ENCODE peak calls at places on chromosomes 4 and X, in five cellular contexts. A, G, W, D and T are unnamed samples.

GRCh38 chrX:51496501-51497291 is at the start of gene NUDT11:
- DNase-seq in A (peak; percentile 18), G (peak; percentile 75), W (peak; percentile 63), D (no peak), T (peak; percentile 41)

GRCh38 chr4:14924945-14925344 is 77.3 kb upstream of the CPEB2 start:
- DNase-seq in A (no peak), G (no peak), W (peak; percentile 46), D (no peak), T (no peak)

GRCh38 chr4:103786593-103786992 is 66.8 kb upstream of the TACR3 start:
- DNase-seq in A (no peak), G (no peak), W (no peak), D (no peak), T (no peak)

GRCh38 chr4:26458104-26458503 is 32.2 kb downstream of the CCKAR start:
- DNase-seq in A (no peak), G (no peak), W (no peak), D (no peak), T (no peak)

GRCh38 chr4:1375761-1376322 is 28.8 kb downstream of the UVSSA start:
- DNase-seq in A (no peak), G (no peak), W (no peak), D (no peak), T (no peak)

GRCh38 chr4:183807420-183808101 is 97.5 kb upstream of the STOX2 start:
- DNase-seq in A (no peak), G (no peak), W (no peak), D (no peak), T (no peak)

GRCh38 chr4:2354127-2354526 is 64.3 kb downstream of the ZFYVE28 start:
- DNase-seq in A (no peak), G (peak; percentile 54), W (no peak), D (no peak), T (no peak)

GRCh38 chr4:173522160-173522873 is 7.7 kb downstream of the HAND2 start:
- DNase-seq in A (no peak), G (peak; percentile 94), W (no peak), D (peak; percentile 59), T (no peak)

GRCh38 chrX:31609130-31609529 is 537.3 kb upstream of the FTHL17 start:
- DNase-seq in A (no peak), G (no peak), W (no peak), D (no peak), T (no peak)

GRCh38 chrX:146907391-146908240 is 93.1 kb upstream of the CXorf51A start:
- DNase-seq in A (no peak), G (no peak), W (no peak), D (no peak), T (no peak)

GRCh38 chr4:24747234-24747975 is 48.0 kb upstream of the SOD3 start:
- DNase-seq in A (no peak), G (no peak), W (no peak), D (no peak), T (no peak)

GRCh38 chrX:54223581-54223980 is 40.5 kb upstream of the FAM120C start:
- DNase-seq in A (no peak), G (no peak), W (no peak), D (no peak), T (no peak)

GRCh38 chr4:8821151-8821950 is 50.3 kb downstream of the HMX1 start:
- DNase-seq in A (no peak), G (peak; percentile 47), W (no peak), D (peak; percentile 6), T (no peak)

GRCh38 chr4:85929926-85930325 is 429.9 kb downstream of the MAPK10 start:
- DNase-seq in A (no peak), G (no peak), W (peak; percentile 35), D (no peak), T (no peak)

GRCh38 chr4:43331226-43332078 is 438.9 kb downstream of the GRXCR1 start:
- DNase-seq in A (no peak), G (no peak), W (no peak), D (no peak), T (no peak)

GRCh38 chr4:80006935-80007744 is 65.9 kb downstream of the ANTXR2 start:
- DNase-seq in A (no peak), G (no peak), W (no peak), D (no peak), T (no peak)

GRCh38 chrX:139851730-139852129 is 81.1 kb downstream of the ATP11C start:
- DNase-seq in A (no peak), G (no peak), W (no peak), D (no peak), T (no peak)

GRCh38 chr4:148030486-148030885 is 298.6 kb downstream of the ARHGAP10 start:
- DNase-seq in A (no peak), G (no peak), W (no peak), D (no peak), T (no peak)

GRCh38 chr4:169092889-169093522 is 83.0 kb upstream of the CBR4 start:
- DNase-seq in A (no peak), G (no peak), W (peak; percentile 23), D (no peak), T (no peak)

DNA sequence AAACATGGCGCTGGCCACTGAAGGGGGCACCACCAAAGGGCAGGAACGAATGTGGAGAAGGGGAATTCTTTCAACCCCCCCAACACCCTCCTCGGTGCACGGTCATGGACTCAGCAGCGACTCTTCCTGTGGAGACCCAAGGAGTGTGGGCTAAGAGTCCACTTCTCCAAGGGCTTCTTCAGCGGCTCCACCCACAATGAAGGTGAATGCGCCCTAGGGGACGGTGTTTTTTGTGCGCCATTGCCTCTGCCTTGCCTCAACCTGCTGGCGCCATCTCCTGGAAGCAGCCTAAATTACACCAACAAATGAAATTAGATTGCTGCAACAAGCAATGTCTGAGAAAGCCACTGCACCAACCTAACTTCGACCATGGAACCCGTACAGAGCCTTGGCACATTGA is 169.2 kb upstream of the MAGEB18 start:
- DNase-seq in A (peak; percentile 2), G (no peak), W (peak; percentile 26), D (no peak), T (peak; percentile 1)
- TF ChIP-seq CTCF in A (peak; percentile 23), G (no peak), W (peak; percentile 23), D (no peak), T (no peak)

GRCh38 chr4:115353370-115353769 is 239.9 kb upstream of the NDST4 start:
- DNase-seq in A (no peak), G (no peak), W (no peak), D (no peak), T (no peak)
- TF ChIP-seq CTCF in A (no peak), G (no peak), W (no peak), D (no peak), T (no peak)

DNA sequence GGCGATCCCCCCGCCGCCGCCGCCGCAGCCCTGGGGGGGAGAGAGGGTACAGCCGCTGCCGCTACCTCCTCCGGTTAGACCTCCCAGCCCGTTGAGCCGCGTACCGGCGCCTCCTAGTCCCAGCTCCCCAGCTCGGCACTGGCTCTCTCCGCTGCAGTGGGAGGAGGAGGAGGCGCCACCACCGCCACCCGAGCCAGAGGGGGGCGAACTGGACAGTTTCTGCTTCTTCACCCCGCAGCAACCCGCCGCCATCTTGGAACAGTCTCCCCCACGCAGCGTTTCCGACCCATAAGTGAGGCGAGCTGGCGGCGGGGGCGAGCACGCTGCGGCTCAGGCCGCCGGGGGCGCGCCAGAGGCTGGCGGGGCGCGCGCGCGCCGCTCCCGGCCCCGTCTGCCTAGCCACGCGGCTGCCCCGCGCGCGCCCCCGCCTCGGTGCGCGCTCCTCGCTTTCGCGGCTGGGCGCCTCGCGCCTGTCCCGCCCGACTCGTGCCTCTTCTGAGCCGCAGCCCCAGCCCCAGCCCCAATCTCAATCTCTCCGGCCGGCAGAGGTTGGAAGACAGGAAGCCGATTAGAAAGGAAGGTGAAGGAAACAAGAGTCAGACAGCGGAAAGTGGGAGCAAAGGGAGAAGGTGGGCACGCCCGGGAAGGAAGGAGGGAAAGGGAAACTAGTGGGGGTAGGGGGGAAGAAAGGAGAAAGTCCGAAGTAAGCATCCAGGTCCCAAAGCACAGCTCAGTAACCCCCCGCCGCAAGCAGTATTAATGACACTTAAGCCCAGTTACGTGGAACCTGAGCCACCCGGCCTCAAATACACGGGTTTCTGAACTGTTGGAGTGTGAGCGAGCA is at the start of gene AMMECR1:
- DNase-seq in A (peak; percentile 90), G (peak; percentile 86), W (peak; percentile 84), D (peak; percentile 40), T (peak; percentile 86)
- TF ChIP-seq CTCF in A (no peak), G (no peak), W (no peak), D (no peak), T (no peak)

GRCh38 chrX:56788717-56789122 is 59.7 kb downstream of the NBDY start:
- DNase-seq in A (no peak), G (peak; percentile 71), W (no peak), D (peak; percentile 30), T (no peak)
- TF ChIP-seq CTCF in A (no peak), G (peak; percentile 5), W (no peak), D (no peak), T (no peak)

DNA sequence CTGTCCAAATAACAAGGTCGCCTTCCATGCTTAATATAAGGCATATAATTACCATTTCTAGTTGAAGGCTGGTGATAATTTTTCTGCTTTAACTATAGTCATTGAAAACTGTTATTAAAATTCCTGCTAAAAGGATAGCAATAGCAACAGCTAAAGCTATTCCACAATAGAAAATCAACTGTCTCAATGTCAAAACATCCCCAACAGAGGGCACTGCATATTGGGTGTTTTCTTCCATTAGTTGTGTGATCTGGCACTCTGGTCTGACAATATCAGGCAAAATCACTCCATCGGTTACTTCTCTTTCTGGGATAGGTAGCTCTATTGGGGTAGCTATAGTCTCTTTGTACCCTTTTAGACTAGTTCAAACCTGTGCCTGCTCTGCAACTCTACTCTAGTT is 53.5 kb downstream of the TMPRSS11F start:
- DNase-seq in A (no peak), G (no peak), W (no peak), D (no peak), T (no peak)
- TF ChIP-seq CTCF in A (no peak), G (no peak), W (no peak), D (no peak), T (no peak)

GRCh38 chrX:103066606-103067005 is 2.6 kb upstream of the BEX1 start:
- DNase-seq in A (no peak), G (no peak), W (no peak), D (no peak), T (no peak)

GRCh38 chrX:103063918-103064434 is at the start of gene BEX1:
- DNase-seq in A (no peak), G (no peak), W (peak; percentile 51), D (no peak), T (no peak)

GRCh38 chrX:103061486-103061885 is 2.5 kb downstream of the BEX1 start:
- DNase-seq in A (no peak), G (no peak), W (no peak), D (no peak), T (no peak)

GRCh38 chrX:103063191-103063845 is 653 bp downstream of the BEX1 start:
- DNase-seq in A (no peak), G (no peak), W (no peak), D (no peak), T (no peak)
- TF ChIP-seq CTCF in A (no peak), G (no peak), W (no peak), D (no peak), T (no peak)

DNA sequence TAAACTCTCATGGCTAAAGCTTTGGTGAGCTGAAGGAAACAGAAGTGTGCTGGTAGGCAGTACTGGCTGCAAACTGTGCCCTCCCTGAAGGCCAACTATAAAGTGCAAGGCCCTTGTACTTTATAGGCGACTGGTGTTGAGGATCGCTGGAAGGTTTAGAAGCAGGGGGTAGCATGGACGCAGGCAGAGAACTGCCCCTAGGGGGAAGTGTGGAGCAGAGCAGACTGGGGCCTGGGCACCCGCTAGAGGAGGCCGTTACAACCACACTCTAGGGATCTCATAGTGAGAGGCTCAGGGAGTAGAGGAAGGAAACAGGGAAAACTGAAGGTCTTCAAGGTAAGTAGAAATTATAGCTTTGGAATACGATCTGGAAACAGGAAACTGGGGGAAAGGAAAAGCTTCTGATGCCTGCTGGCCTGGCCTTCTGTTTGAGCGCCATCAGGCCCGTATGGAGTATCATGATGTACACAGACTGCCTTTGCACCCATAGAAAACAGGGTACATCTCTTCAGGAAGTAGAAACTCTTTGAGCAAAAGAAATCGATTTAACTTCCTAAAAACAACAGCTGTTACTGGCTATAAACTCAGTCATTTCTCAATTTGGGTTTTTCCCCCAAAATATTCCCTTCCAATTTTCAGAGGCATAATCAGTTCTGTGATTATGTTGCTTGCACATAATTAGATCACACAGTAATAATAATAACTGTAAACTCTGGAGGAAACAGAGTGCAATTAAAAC is 23.9 kb upstream of the TMSB4X start:
- DNase-seq in A (peak; percentile 90), G (no peak), W (peak; percentile 55), D (no peak), T (no peak)
- TF ChIP-seq CTCF in A (peak; percentile 90), G (no peak), W (no peak), D (no peak), T (peak; percentile 58)